ENCODE peak calls at places on chromosomes 12 and 14, in four cellular contexts. T, P, R and H are unnamed samples.

GRCh38 chr12:116604151-116604550 is 45.0 kb downstream of the MAP1LC3B2 start:
- DNase-seq in T (no peak), P (no peak), R (no peak), H (no peak)

GRCh38 chr14:54471641-54472040 is 17.1 kb downstream of the GMFB start:
- DNase-seq in R (no peak), T (no peak), P (no peak), H (no peak)

GRCh38 chr14:59541731-59542130 is 34.9 kb downstream of the CCDC175 start:
- DNase-seq in P (no peak), T (no peak), R (no peak), H (no peak)

GRCh38 chr12:131892711-131893604 is 1.5 kb upstream of the ULK1 start:
- DNase-seq in T (no peak), R (no peak), P (peak), H (no peak)

GRCh38 chr12:7303230-7303629 is 642 bp upstream of the ACSM4 start:
- DNase-seq in P (no peak), R (no peak), T (peak), H (no peak)

GRCh38 chr14:95460647-95461478 is 55.6 kb downstream of the SYNE3 start:
- DNase-seq in R (no peak), T (peak), P (no peak), H (peak)

GRCh38 chr12:53100466-53101151 is 2.7 kb upstream of the SOAT2 start:
- DNase-seq in P (no peak), T (no peak), R (no peak), H (no peak)

GRCh38 chr12:104682790-104683279 is 226.1 kb downstream of the CHST11 start:
- DNase-seq in P (no peak), R (no peak), T (no peak), H (no peak)

GRCh38 chr14:56036353-56036752 is 81.9 kb upstream of the PELI2 start:
- DNase-seq in R (no peak), P (no peak), T (no peak), H (no peak)

GRCh38 chr12:77299001-77299400 is 233.6 kb upstream of the E2F7 start:
- DNase-seq in P (no peak), T (peak), R (no peak), H (no peak)

GRCh38 chr12:20588057-20588456 is 107.1 kb upstream of the SLCO1C1 start:
- DNase-seq in P (no peak), T (no peak), R (no peak), H (no peak)

GRCh38 chr12:120223458-120224303 is 22.8 kb upstream of the RPLP0 start:
- DNase-seq in P (no peak), R (no peak), T (no peak), H (no peak)

GRCh38 chr12:71070416-71071155 is 87.2 kb downstream of the TSPAN8 start:
- DNase-seq in P (no peak), R (no peak), T (no peak), H (no peak)

GRCh38 chr14:61663312-61663974 is 31.9 kb upstream of the HIF1A start:
- DNase-seq in T (no peak), R (no peak), P (no peak), H (no peak)

GRCh38 chr12:106178582-106178981 is 39.8 kb upstream of the NUAK1 start:
- DNase-seq in T (no peak), R (no peak), P (no peak), H (no peak)

GRCh38 chr12:34404377-34405285 is 382.3 kb downstream of the ALG10 start:
- DNase-seq in R (peak), T (no peak), P (no peak), H (no peak)

GRCh38 chr12:83753205-83753604 is 1066.5 kb downstream of the TMTC2 start:
- DNase-seq in P (no peak), T (no peak), R (no peak), H (no peak)

GRCh38 chr14:100433428-100433814 is 110.3 kb downstream of the SLC25A47 start:
- DNase-seq in R (no peak), T (no peak), P (no peak), H (no peak)

GRCh38 chr12:49507139-49507538 is 31.7 kb upstream of the KCNH3 start:
- DNase-seq in R (no peak), P (no peak), T (peak), H (peak)

GRCh38 chr12:46661161-46661845 is 164.5 kb downstream of the SLC38A4 start:
- DNase-seq in T (peak), R (no peak), P (no peak), H (peak)

GRCh38 chr12:4284306-4284705 is 10.7 kb downstream of the CCND2 start:
- DNase-seq in P (no peak), T (no peak), R (no peak), H (no peak)

GRCh38 chr12:121314441-121314840 is 17.9 kb upstream of the CAMKK2 start:
- DNase-seq in R (no peak), P (no peak), T (no peak), H (no peak)

GRCh38 chr12:81440001-81440400 is 319.1 kb downstream of the PPFIA2 start:
- DNase-seq in R (no peak), P (no peak), T (no peak), H (no peak)

GRCh38 chr14:72787841-72788240 is 106.1 kb downstream of the DPF3 start:
- DNase-seq in R (no peak), T (no peak), P (no peak), H (no peak)

GRCh38 chr12:96070670-96071279 is 35.4 kb upstream of the LTA4H start:
- DNase-seq in T (peak), P (no peak), R (no peak), H (no peak)

GRCh38 chr14:82309199-82309598 is 775.5 kb upstream of the SEL1L start:
- DNase-seq in P (no peak), T (no peak), R (no peak), H (no peak)

GRCh38 chr12:111434680-111435338 is 29.1 kb downstream of the SH2B3 start:
- DNase-seq in P (peak), T (peak), R (peak), H (no peak)

GRCh38 chr14:59360923-59361794 is 104.0 kb downstream of the GPR135 start:
- DNase-seq in P (peak), R (no peak), T (peak), H (peak)

GRCh38 chr12:56086096-56086495 is 6.1 kb downstream of the ERBB3 start:
- DNase-seq in P (no peak), T (no peak), R (no peak), H (no peak)

GRCh38 chr12:82652071-82652470 is 34.6 kb upstream of the TMTC2 start:
- DNase-seq in P (no peak), R (no peak), T (no peak), H (no peak)

GRCh38 chr12:3251691-3252090 is 174.5 kb downstream of the TSPAN9 start:
- DNase-seq in T (no peak), P (peak), R (no peak), H (no peak)

GRCh38 chr12:6725350-6725749 is 1.5 kb downstream of the COPS7A start:
- DNase-seq in P (no peak), T (no peak), R (no peak), H (no peak)